ENCODE peak calls at places on chromosomes 5 and 9, in eight cellular contexts. Y is astrocyte of the cerebellum, E is GM06990, X is NB4, W is kidney epithelial cell, M is endothelial cell, I is hepatocyte, S is right lobe of liver. D is an unnamed sample.

GRCh38 chr5:33649801-33650482 is 209.2 kb downstream of the TARS1 start:
- DNase-seq in W (peak), Y (peak), S (no peak), M (no peak), X (no peak), E (no peak), I (peak), D (no peak)

GRCh38 chr5:2338686-2339085 is 412.8 kb downstream of the IRX2 start:
- DNase-seq in Y (no peak), E (no peak), M (no peak), S (no peak), X (no peak), I (no peak), W (no peak), D (no peak)

GRCh38 chr5:10550222-10550995 is 13.5 kb upstream of the ANKRD33B start:
- DNase-seq in M (no peak), E (no peak), Y (no peak), I (no peak), W (no peak), S (no peak), X (no peak), D (no peak)

GRCh38 chr9:95852059-95853032 is 23.1 kb upstream of the ERCC6L2 start:
- DNase-seq in M (no peak), X (peak), E (peak), S (no peak), I (no peak), W (peak), Y (no peak), D (no peak)

GRCh38 chr5:180154821-180155220 is 54.2 kb downstream of the RASGEF1C start:
- DNase-seq in I (peak), Y (no peak), E (no peak), M (no peak), X (no peak), W (no peak), S (no peak), D (peak)

GRCh38 chr5:129049116-129049515 is 45.4 kb upstream of the ISOC1 start:
- DNase-seq in E (no peak), I (no peak), Y (no peak), M (no peak), S (no peak), W (no peak), X (no peak), D (no peak)

GRCh38 chr9:135164036-135164435 is 76.6 kb downstream of the OLFM1 start:
- DNase-seq in X (no peak), S (no peak), M (no peak), Y (no peak), E (no peak), W (no peak), I (no peak), D (no peak)

GRCh38 chr5:142847898-142848790 is 78.0 kb downstream of the ARHGAP26 start:
- DNase-seq in Y (no peak), X (no peak), M (no peak), S (no peak), E (no peak), I (no peak), W (no peak), D (no peak)

GRCh38 chr9:81492710-81493447 is 196.5 kb downstream of the TLE1 start:
- DNase-seq in W (peak), Y (peak), S (no peak), M (no peak), I (peak), X (no peak), E (no peak), D (no peak)

GRCh38 chr9:88230612-88231011 is 92.3 kb upstream of the SPATA31C2 start:
- DNase-seq in E (no peak), W (no peak), S (no peak), M (no peak), Y (no peak), I (no peak), X (no peak), D (no peak)

GRCh38 chr5:113358696-113359095 is 76.1 kb downstream of the TSSK1B start:
- DNase-seq in S (no peak), M (no peak), Y (no peak), W (no peak), X (no peak), I (no peak), E (no peak), D (no peak)

GRCh38 chr5:123636006-123636405 is 124.0 kb downstream of the CSNK1G3 start:
- DNase-seq in W (no peak), Y (no peak), E (no peak), M (no peak), S (no peak), I (no peak), X (no peak), D (no peak)

GRCh38 chr5:37724395-37725125 is 115.3 kb downstream of the GDNF start:
- DNase-seq in E (no peak), S (no peak), Y (no peak), W (no peak), I (no peak), M (no peak), X (no peak), D (no peak)

GRCh38 chr9:131700765-131701433 is 39.0 kb downstream of the RAPGEF1 start:
- DNase-seq in I (no peak), E (no peak), W (no peak), M (no peak), Y (no peak), X (no peak), S (no peak), D (no peak)

GRCh38 chr5:125560476-125561225 is 814.2 kb upstream of the ZNF608 start:
- DNase-seq in W (no peak), Y (no peak), X (peak), M (no peak), E (no peak), I (no peak), S (no peak), D (no peak)

GRCh38 chr9:114371986-114372917 is 15.5 kb downstream of the AKNA start:
- DNase-seq in M (no peak), W (peak), Y (no peak), X (peak), I (no peak), S (no peak), E (peak), D (peak)

GRCh38 chr5:138708761-138709160 is 44.5 kb upstream of the CTNNA1 start:
- DNase-seq in Y (no peak), S (no peak), I (peak), X (no peak), E (no peak), M (no peak), W (no peak), D (no peak)

GRCh38 chr9:122228906-122229837 is at the start of gene LHX6:
- DNase-seq in I (no peak), W (no peak), S (no peak), X (peak), E (no peak), M (no peak), Y (no peak), D (no peak)

DNA sequence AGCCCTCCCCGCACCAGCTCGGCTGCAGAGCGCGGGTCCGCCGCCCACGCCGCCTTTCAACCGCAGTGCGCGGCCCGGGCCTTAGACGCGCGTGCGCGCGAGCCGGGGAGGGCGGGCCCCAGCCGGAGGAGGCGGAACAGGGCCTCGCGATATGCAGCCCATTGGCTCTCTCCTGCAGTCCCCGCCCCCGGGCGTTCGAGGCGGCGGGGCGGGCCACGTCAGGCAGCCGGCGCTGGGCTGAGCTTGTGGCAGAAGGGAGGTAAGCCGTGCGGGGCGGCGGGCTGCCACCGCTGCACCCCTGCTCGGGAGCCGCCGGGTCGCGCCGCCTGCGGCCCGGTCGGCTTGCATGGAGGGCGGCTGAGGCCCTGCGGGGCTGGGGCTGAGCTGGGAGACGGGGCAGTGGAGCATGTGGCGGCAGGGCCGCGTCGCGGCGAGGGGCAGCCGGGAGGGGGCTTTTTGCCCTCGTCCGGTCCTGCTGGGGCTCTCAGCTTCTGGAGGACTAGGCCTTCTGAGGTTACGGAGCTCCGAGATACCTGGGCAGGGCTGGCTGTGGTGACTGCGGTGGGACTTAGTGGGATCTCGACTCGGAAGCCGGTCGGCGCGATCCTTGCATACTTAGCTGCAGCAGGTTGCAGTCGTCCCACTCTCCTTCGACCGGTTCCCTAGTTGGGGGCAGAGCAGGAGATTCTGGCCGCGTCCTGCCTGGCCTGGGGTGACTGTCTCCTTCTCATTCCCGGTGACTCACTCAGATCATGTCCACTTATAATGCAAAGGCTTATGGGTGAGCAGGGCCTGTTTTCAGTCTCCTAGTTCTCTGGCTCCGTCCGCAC is at the start of gene FOCAD:
- DNase-seq in E (peak), X (peak), I (peak), M (peak), Y (peak), S (peak), W (peak), D (peak)
- TF ChIP-seq CTCF in E (no peak), X (no peak), I (no peak), M (no peak), Y (no peak), S (peak), W (no peak), D (no peak)

GRCh38 chr5:8879248-8879647 is 666.6 kb downstream of the SEMA5A start:
- DNase-seq in S (no peak), W (no peak), Y (no peak), E (peak), I (no peak), M (no peak), X (no peak), D (no peak)

GRCh38 chr5:8884029-8884428 is 661.8 kb downstream of the SEMA5A start:
- DNase-seq in I (no peak), W (no peak), Y (no peak), S (no peak), X (no peak), E (no peak), M (no peak), D (no peak)
- TF ChIP-seq CTCF in I (no peak), W (no peak), Y (no peak), S (no peak), X (no peak), E (no peak), M (no peak), D (no peak)

GRCh38 chr9:27194401-27195091 is 85.5 kb downstream of the TEK start:
- DNase-seq in I (peak), W (peak), E (no peak), X (peak), Y (peak), M (no peak), S (no peak), D (no peak)

GRCh38 chr9:27202056-27202455 is 93.0 kb downstream of the TEK start:
- DNase-seq in W (no peak), X (no peak), M (no peak), Y (no peak), S (no peak), I (no peak), E (no peak), D (no peak)

GRCh38 chr9:27196383-27196782 is 87.4 kb downstream of the TEK start:
- DNase-seq in E (no peak), Y (no peak), X (no peak), I (no peak), S (no peak), M (no peak), W (no peak), D (no peak)

GRCh38 chr9:27195191-27195590 is 86.2 kb downstream of the TEK start:
- DNase-seq in I (no peak), M (no peak), E (no peak), X (no peak), Y (no peak), W (no peak), S (no peak), D (no peak)

DNA sequence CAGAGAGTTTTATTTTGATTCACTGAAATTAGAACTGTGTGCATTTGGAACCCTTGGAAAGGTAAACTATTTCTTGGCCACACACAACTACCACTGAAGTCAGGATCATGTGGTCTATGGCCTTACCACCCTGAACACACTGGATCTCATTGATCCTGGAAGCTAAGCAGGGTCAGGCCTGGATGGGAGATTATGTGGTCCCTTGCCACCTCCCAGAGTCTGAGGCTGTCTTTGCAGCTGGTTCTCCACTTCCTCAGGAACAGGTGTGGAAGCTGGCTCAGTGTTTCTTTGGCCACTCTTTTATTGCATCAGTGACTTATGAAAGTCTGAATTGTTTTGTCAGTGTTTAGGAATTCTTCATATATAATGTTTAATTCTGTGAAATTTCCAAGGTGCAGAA is 89.2 kb downstream of the TEK start:
- DNase-seq in M (no peak), E (no peak), X (peak), Y (no peak), W (no peak), S (no peak), I (no peak), D (no peak)
- TF ChIP-seq CTCF in M (no peak), E (no peak), X (no peak), Y (no peak), W (peak), S (no peak), I (no peak), D (no peak)

DNA sequence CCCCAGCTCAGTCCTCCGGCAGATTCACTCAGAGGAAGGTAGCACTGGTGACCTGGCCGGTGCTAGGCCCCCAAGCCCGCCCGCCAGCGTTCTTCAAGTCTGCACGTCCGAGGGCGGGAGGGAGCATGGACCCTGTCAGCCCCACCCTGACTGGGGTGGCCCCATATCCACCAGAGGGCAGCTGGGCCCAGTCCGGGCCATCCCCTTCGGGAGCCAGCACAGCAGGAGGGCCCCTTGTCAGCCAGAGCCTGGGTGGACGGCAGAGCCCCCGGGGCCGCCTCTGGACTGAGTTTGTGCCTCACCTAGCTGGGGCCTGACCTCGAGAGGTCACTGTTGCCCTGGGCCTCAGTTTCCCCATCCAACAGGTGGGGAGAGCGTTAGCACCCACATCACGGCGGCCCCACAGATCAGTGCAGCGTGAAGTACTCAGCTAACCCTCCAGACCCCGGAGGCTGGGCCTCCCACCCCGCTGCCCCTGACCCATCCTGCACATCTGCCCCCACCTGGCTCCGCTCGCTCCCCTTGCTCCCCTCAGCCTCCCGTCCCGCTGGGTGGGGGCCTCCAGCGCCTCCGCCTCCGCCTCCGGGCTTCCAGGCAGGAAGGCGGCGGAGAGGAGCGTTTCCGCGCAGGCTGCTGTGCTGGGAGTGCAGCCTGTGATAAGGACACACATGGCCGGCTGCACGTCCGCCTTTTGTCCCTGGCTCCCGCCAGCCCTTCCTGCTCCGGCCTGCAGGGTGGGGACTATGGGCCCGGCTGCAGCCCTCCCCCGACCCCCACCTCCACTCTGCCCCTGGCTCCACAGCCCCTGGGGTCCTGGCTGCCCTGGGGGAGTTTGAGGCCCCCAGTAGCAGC is 16.6 kb upstream of the EGFL7 start:
- DNase-seq in S (peak), I (peak), Y (no peak), X (no peak), M (peak), W (no peak), E (no peak), D (no peak)
- TF ChIP-seq CTCF in S (no peak), I (no peak), Y (no peak), X (no peak), M (no peak), W (no peak), E (no peak), D (no peak)

D was measured in omental fat pad.